ENCODE peak calls at places on chromosomes 4 and X, in ten cellular contexts. One of them, this sample, is unnamed. For H3K36me3 and H3K27me3, the result is how much of the 10 kb centered on the place peaks cover.

GRCh38 chrX:46588263-46588662 is 14.7 kb downstream of the CHST7 start:
- DNase-seq in heart left ventricle: peak
- DNase-seq in psoas muscle: peak
- DNase-seq in hepatocyte: no peak
- DNase-seq in spleen: no peak
- DNase-seq in SK-N-SH: no peak
- DNase-seq in gastrocnemius medialis: peak
- DNase-seq in NT2/D1: no peak
- DNase-seq in HCT116: no peak
- DNase-seq in effector memory CD4-positive, alpha-beta T cell: no peak
- DNase-seq in this sample: no peak

GRCh38 chr4:181432347-181432746 is 810.9 kb upstream of the TENM3 start:
- DNase-seq in psoas muscle: no peak
- DNase-seq in NT2/D1: no peak
- DNase-seq in SK-N-SH: no peak
- DNase-seq in gastrocnemius medialis: no peak
- DNase-seq in spleen: no peak
- DNase-seq in HCT116: no peak
- DNase-seq in hepatocyte: no peak
- DNase-seq in effector memory CD4-positive, alpha-beta T cell: no peak
- DNase-seq in heart left ventricle: no peak
- DNase-seq in this sample: peak

GRCh38 chr4:17189322-17189721 is 290.9 kb upstream of the LDB2 start:
- DNase-seq in spleen: no peak
- DNase-seq in psoas muscle: no peak
- DNase-seq in heart left ventricle: no peak
- DNase-seq in gastrocnemius medialis: no peak
- DNase-seq in SK-N-SH: no peak
- DNase-seq in hepatocyte: peak
- DNase-seq in NT2/D1: no peak
- DNase-seq in HCT116: no peak
- DNase-seq in effector memory CD4-positive, alpha-beta T cell: no peak
- DNase-seq in this sample: no peak

GRCh38 chr4:53905935-53906377 is 158.4 kb downstream of the CHIC2 start:
- DNase-seq in psoas muscle: peak
- DNase-seq in spleen: no peak
- DNase-seq in hepatocyte: peak
- DNase-seq in gastrocnemius medialis: peak
- DNase-seq in NT2/D1: peak
- DNase-seq in effector memory CD4-positive, alpha-beta T cell: no peak
- DNase-seq in heart left ventricle: peak
- DNase-seq in HCT116: no peak
- DNase-seq in SK-N-SH: peak
- DNase-seq in this sample: peak

GRCh38 chr4:139849219-139849618 is 183.6 kb downstream of the MGST2 start:
- DNase-seq in NT2/D1: no peak
- DNase-seq in heart left ventricle: no peak
- DNase-seq in effector memory CD4-positive, alpha-beta T cell: no peak
- DNase-seq in SK-N-SH: peak
- DNase-seq in gastrocnemius medialis: no peak
- DNase-seq in psoas muscle: no peak
- DNase-seq in HCT116: no peak
- DNase-seq in hepatocyte: no peak
- DNase-seq in spleen: no peak
- DNase-seq in this sample: no peak

GRCh38 chr4:96912731-96913130 is 1072.8 kb downstream of the PDHA2 start:
- DNase-seq in hepatocyte: no peak
- DNase-seq in effector memory CD4-positive, alpha-beta T cell: no peak
- DNase-seq in SK-N-SH: no peak
- DNase-seq in gastrocnemius medialis: no peak
- DNase-seq in psoas muscle: no peak
- DNase-seq in NT2/D1: no peak
- DNase-seq in HCT116: no peak
- DNase-seq in heart left ventricle: no peak
- DNase-seq in spleen: no peak
- DNase-seq in this sample: no peak

GRCh38 chrX:10173331-10173900 is 16.6 kb downstream of the CLCN4 start:
- DNase-seq in NT2/D1: peak
- DNase-seq in effector memory CD4-positive, alpha-beta T cell: no peak
- DNase-seq in hepatocyte: peak
- DNase-seq in HCT116: no peak
- DNase-seq in psoas muscle: peak
- DNase-seq in heart left ventricle: peak
- DNase-seq in SK-N-SH: no peak
- DNase-seq in spleen: no peak
- DNase-seq in gastrocnemius medialis: peak
- DNase-seq in this sample: peak

GRCh38 chr4:163448541-163449203 is 24.9 kb downstream of the TKTL2 start:
- DNase-seq in effector memory CD4-positive, alpha-beta T cell: no peak
- DNase-seq in psoas muscle: no peak
- DNase-seq in heart left ventricle: no peak
- DNase-seq in hepatocyte: no peak
- DNase-seq in NT2/D1: no peak
- DNase-seq in gastrocnemius medialis: no peak
- DNase-seq in spleen: no peak
- DNase-seq in SK-N-SH: no peak
- DNase-seq in HCT116: no peak
- DNase-seq in this sample: no peak

GRCh38 chrX:134654398-134655012 is 3.8 kb downstream of the PLAC1 start:
- DNase-seq in HCT116: no peak
- DNase-seq in gastrocnemius medialis: no peak
- DNase-seq in hepatocyte: no peak
- DNase-seq in spleen: no peak
- DNase-seq in heart left ventricle: no peak
- DNase-seq in psoas muscle: no peak
- DNase-seq in effector memory CD4-positive, alpha-beta T cell: no peak
- DNase-seq in NT2/D1: no peak
- DNase-seq in SK-N-SH: no peak
- DNase-seq in this sample: no peak

GRCh38 chr4:122912810-122913575 is 9.4 kb downstream of the NUDT6 start:
- DNase-seq in psoas muscle: no peak
- DNase-seq in heart left ventricle: no peak
- DNase-seq in gastrocnemius medialis: no peak
- DNase-seq in NT2/D1: no peak
- DNase-seq in spleen: no peak
- DNase-seq in effector memory CD4-positive, alpha-beta T cell: no peak
- DNase-seq in SK-N-SH: no peak
- DNase-seq in hepatocyte: no peak
- DNase-seq in HCT116: no peak
- DNase-seq in this sample: no peak

GRCh38 chrX:102637561-102637960 is 13.7 kb upstream of the GPRASP1 start:
- DNase-seq in psoas muscle: no peak
- DNase-seq in HCT116: no peak
- DNase-seq in NT2/D1: no peak
- DNase-seq in gastrocnemius medialis: no peak
- DNase-seq in spleen: no peak
- DNase-seq in hepatocyte: no peak
- DNase-seq in heart left ventricle: no peak
- DNase-seq in SK-N-SH: no peak
- DNase-seq in effector memory CD4-positive, alpha-beta T cell: no peak
- DNase-seq in this sample: no peak

GRCh38 chr4:122065915-122066314 is 86.2 kb upstream of the BLTP1 start:
- DNase-seq in hepatocyte: no peak
- DNase-seq in effector memory CD4-positive, alpha-beta T cell: no peak
- DNase-seq in NT2/D1: no peak
- DNase-seq in heart left ventricle: no peak
- DNase-seq in SK-N-SH: no peak
- DNase-seq in psoas muscle: no peak
- DNase-seq in HCT116: no peak
- DNase-seq in gastrocnemius medialis: no peak
- DNase-seq in spleen: no peak
- DNase-seq in this sample: no peak

GRCh38 chr4:72701987-72702819 is 133.2 kb upstream of the ADAMTS3 start:
- DNase-seq in gastrocnemius medialis: no peak
- DNase-seq in SK-N-SH: peak
- DNase-seq in NT2/D1: peak
- DNase-seq in HCT116: peak
- DNase-seq in effector memory CD4-positive, alpha-beta T cell: no peak
- DNase-seq in spleen: no peak
- DNase-seq in psoas muscle: no peak
- DNase-seq in heart left ventricle: no peak
- DNase-seq in hepatocyte: peak
- DNase-seq in this sample: peak

GRCh38 chr4:113584407-113585150 is 177.0 kb downstream of the CAMK2D start:
- DNase-seq in hepatocyte: peak
- DNase-seq in psoas muscle: no peak
- DNase-seq in NT2/D1: peak
- DNase-seq in heart left ventricle: no peak
- DNase-seq in gastrocnemius medialis: peak
- DNase-seq in spleen: no peak
- DNase-seq in effector memory CD4-positive, alpha-beta T cell: no peak
- DNase-seq in HCT116: peak
- DNase-seq in SK-N-SH: no peak
- DNase-seq in this sample: no peak

GRCh38 chrX:132171478-132171877 is 43.7 kb upstream of the FRMD7 start:
- DNase-seq in gastrocnemius medialis: no peak
- DNase-seq in SK-N-SH: no peak
- DNase-seq in effector memory CD4-positive, alpha-beta T cell: no peak
- DNase-seq in spleen: no peak
- DNase-seq in NT2/D1: no peak
- DNase-seq in hepatocyte: no peak
- DNase-seq in psoas muscle: no peak
- DNase-seq in HCT116: no peak
- DNase-seq in heart left ventricle: no peak
- DNase-seq in this sample: no peak

GRCh38 chr4:159428293-159428692 is 325.4 kb downstream of the RAPGEF2 start:
- DNase-seq in spleen: no peak
- DNase-seq in gastrocnemius medialis: no peak
- DNase-seq in NT2/D1: no peak
- DNase-seq in HCT116: no peak
- DNase-seq in SK-N-SH: no peak
- DNase-seq in effector memory CD4-positive, alpha-beta T cell: no peak
- DNase-seq in hepatocyte: no peak
- DNase-seq in psoas muscle: no peak
- DNase-seq in heart left ventricle: no peak
- DNase-seq in this sample: no peak

GRCh38 chr4:108166441-108167315 is 2.1 kb downstream of the LEF1 start:
- DNase-seq in heart left ventricle: no peak
- DNase-seq in HCT116: no peak
- DNase-seq in gastrocnemius medialis: no peak
- DNase-seq in hepatocyte: peak
- DNase-seq in psoas muscle: no peak
- DNase-seq in spleen: peak
- DNase-seq in SK-N-SH: peak
- DNase-seq in NT2/D1: no peak
- DNase-seq in effector memory CD4-positive, alpha-beta T cell: peak
- DNase-seq in this sample: peak

GRCh38 chrX:31272472-31272775 is 200.6 kb upstream of the FTHL17 start:
- DNase-seq in psoas muscle: no peak
- DNase-seq in HCT116: no peak
- DNase-seq in spleen: no peak
- DNase-seq in hepatocyte: no peak
- DNase-seq in effector memory CD4-positive, alpha-beta T cell: no peak
- DNase-seq in heart left ventricle: no peak
- DNase-seq in gastrocnemius medialis: no peak
- DNase-seq in SK-N-SH: no peak
- DNase-seq in NT2/D1: no peak
- DNase-seq in this sample: no peak

GRCh38 chr4:23877758-23878229 is 12.1 kb downstream of the PPARGC1A start:
- DNase-seq in psoas muscle: no peak
- DNase-seq in spleen: no peak
- DNase-seq in gastrocnemius medialis: peak
- DNase-seq in SK-N-SH: no peak
- DNase-seq in effector memory CD4-positive, alpha-beta T cell: no peak
- DNase-seq in NT2/D1: no peak
- DNase-seq in heart left ventricle: no peak
- DNase-seq in HCT116: no peak
- DNase-seq in hepatocyte: peak
- DNase-seq in this sample: no peak

GRCh38 chr4:85952982-85953650 is 406.7 kb downstream of the MAPK10 start:
- DNase-seq in effector memory CD4-positive, alpha-beta T cell: no peak
- DNase-seq in SK-N-SH: no peak
- DNase-seq in gastrocnemius medialis: no peak
- DNase-seq in HCT116: no peak
- DNase-seq in NT2/D1: no peak
- DNase-seq in spleen: no peak
- DNase-seq in psoas muscle: no peak
- DNase-seq in heart left ventricle: no peak
- DNase-seq in hepatocyte: no peak
- DNase-seq in this sample: no peak
- H3K4me3 ChIP-seq in effector memory CD4-positive, alpha-beta T cell: no peak
- H3K4me3 ChIP-seq in SK-N-SH: no peak
- H3K4me3 ChIP-seq in gastrocnemius medialis: no peak
- H3K4me3 ChIP-seq in HCT116: no peak
- H3K4me3 ChIP-seq in NT2/D1: no peak
- H3K4me3 ChIP-seq in spleen: no peak
- H3K4me3 ChIP-seq in psoas muscle: no peak
- H3K4me3 ChIP-seq in heart left ventricle: no peak
- H3K4me3 ChIP-seq in hepatocyte: no peak
- H3K4me3 ChIP-seq in this sample: no peak

GRCh38 chrX:7127058-7127457 is 20.5 kb upstream of the STS start:
- DNase-seq in SK-N-SH: no peak
- DNase-seq in spleen: no peak
- DNase-seq in effector memory CD4-positive, alpha-beta T cell: no peak
- DNase-seq in psoas muscle: no peak
- DNase-seq in gastrocnemius medialis: no peak
- DNase-seq in hepatocyte: no peak
- DNase-seq in heart left ventricle: no peak
- DNase-seq in HCT116: no peak
- DNase-seq in NT2/D1: no peak
- DNase-seq in this sample: no peak
- H3K36me3 ChIP-seq in SK-N-SH: under half
- H3K36me3 ChIP-seq in spleen: under half
- H3K36me3 ChIP-seq in effector memory CD4-positive, alpha-beta T cell: under half
- H3K36me3 ChIP-seq in psoas muscle: under half
- H3K36me3 ChIP-seq in gastrocnemius medialis: under half
- H3K36me3 ChIP-seq in hepatocyte: under half
- H3K36me3 ChIP-seq in heart left ventricle: under half
- H3K36me3 ChIP-seq in HCT116: under half
- H3K36me3 ChIP-seq in NT2/D1: under half
- H3K36me3 ChIP-seq in this sample: under half

GRCh38 chr4:22733816-22734215 is 41.1 kb downstream of the GBA3 start:
- DNase-seq in hepatocyte: no peak
- DNase-seq in effector memory CD4-positive, alpha-beta T cell: no peak
- DNase-seq in SK-N-SH: no peak
- DNase-seq in heart left ventricle: no peak
- DNase-seq in gastrocnemius medialis: no peak
- DNase-seq in psoas muscle: no peak
- DNase-seq in spleen: no peak
- DNase-seq in NT2/D1: no peak
- DNase-seq in HCT116: no peak
- DNase-seq in this sample: no peak
- H3K27me3 ChIP-seq in hepatocyte: under half
- H3K27me3 ChIP-seq in effector memory CD4-positive, alpha-beta T cell: under half
- H3K27me3 ChIP-seq in SK-N-SH: under half
- H3K27me3 ChIP-seq in heart left ventricle: under half
- H3K27me3 ChIP-seq in gastrocnemius medialis: under half
- H3K27me3 ChIP-seq in psoas muscle: under half
- H3K27me3 ChIP-seq in spleen: under half
- H3K27me3 ChIP-seq in NT2/D1: under half
- H3K27me3 ChIP-seq in HCT116: under half
- H3K27me3 ChIP-seq in this sample: under half

DNA sequence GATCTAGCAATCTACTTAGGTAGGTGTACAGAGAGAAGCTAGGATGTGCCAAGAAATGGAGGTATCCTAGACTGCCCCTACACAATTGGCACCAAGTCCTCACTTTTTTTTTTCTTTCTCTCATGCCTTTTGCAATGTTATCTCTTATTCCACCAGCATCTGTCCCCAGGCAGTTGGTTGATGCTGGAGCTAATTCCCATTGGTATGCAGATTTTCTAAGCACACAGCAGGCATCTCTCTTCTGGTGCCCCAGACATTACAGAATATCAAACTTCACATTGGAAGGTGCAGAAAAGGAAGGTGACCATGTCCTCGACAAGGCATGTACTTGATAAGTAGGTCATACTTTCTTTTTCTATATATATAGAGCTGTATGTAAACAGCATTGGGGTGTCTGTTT is 21.6 kb downstream of the LUZP4 start:
- DNase-seq in heart left ventricle: no peak
- DNase-seq in SK-N-SH: peak
- DNase-seq in spleen: no peak
- DNase-seq in psoas muscle: no peak
- DNase-seq in NT2/D1: no peak
- DNase-seq in effector memory CD4-positive, alpha-beta T cell: no peak
- DNase-seq in HCT116: no peak
- DNase-seq in gastrocnemius medialis: no peak
- DNase-seq in hepatocyte: no peak
- DNase-seq in this sample: peak
- H3K4me3 ChIP-seq in heart left ventricle: no peak
- H3K4me3 ChIP-seq in SK-N-SH: no peak
- H3K4me3 ChIP-seq in spleen: no peak
- H3K4me3 ChIP-seq in psoas muscle: no peak
- H3K4me3 ChIP-seq in NT2/D1: no peak
- H3K4me3 ChIP-seq in effector memory CD4-positive, alpha-beta T cell: no peak
- H3K4me3 ChIP-seq in HCT116: no peak
- H3K4me3 ChIP-seq in gastrocnemius medialis: no peak
- H3K4me3 ChIP-seq in hepatocyte: no peak
- H3K4me3 ChIP-seq in this sample: no peak